ENCODE peak calls at places on chromosome 22, in six cellular contexts. Z is fibroblast of mammary gland; U is H9; G is colonic mucosa; A is CD8-positive, alpha-beta T cell; E is lower lobe of right lung. Q is an unnamed sample.

GRCh38 chr22:47621253-47621652 is 858.8 kb downstream of the TBC1D22A start:
- DNase-seq in E (no peak), U (no peak), Z (no peak), G (no peak), A (no peak), Q (no peak)

GRCh38 chr22:46027219-46028068 is 50.5 kb upstream of the WNT7B start:
- DNase-seq in A (no peak), Z (no peak), U (no peak), G (peak), E (peak), Q (no peak)

GRCh38 chr22:49934891-49935557 is 16.6 kb downstream of the CRELD2 start:
- DNase-seq in Z (peak), G (peak), A (peak), E (peak), U (peak), Q (peak)

GRCh38 chr22:20054034-20054427 is 26.0 kb upstream of the DGCR8 start:
- DNase-seq in E (no peak), G (no peak), A (no peak), U (no peak), Z (no peak), Q (no peak)

GRCh38 chr22:32555546-32555945 is 80.9 kb downstream of the FBXO7 start:
- DNase-seq in U (no peak), G (no peak), Z (no peak), A (no peak), E (no peak), Q (no peak)

GRCh38 chr22:45649809-45650208 is 21.8 kb upstream of the ATXN10 start:
- DNase-seq in U (no peak), Z (no peak), G (no peak), E (no peak), A (no peak), Q (no peak)

GRCh38 chr22:45785458-45785857 is 113.8 kb downstream of the ATXN10 start:
- DNase-seq in E (no peak), U (no peak), Z (peak), G (peak), A (no peak), Q (no peak)

GRCh38 chr22:27336151-27337090 is 465.1 kb downstream of the MN1 start:
- DNase-seq in E (no peak), G (no peak), U (no peak), Z (no peak), A (no peak), Q (no peak)

GRCh38 chr22:49971232-49972162 is 10.9 kb downstream of the PIM3 start:
- DNase-seq in E (peak), Z (peak), G (peak), A (peak), U (peak), Q (peak)

GRCh38 chr22:22078329-22078728 is 95.7 kb upstream of the TOP3B start:
- DNase-seq in A (no peak), U (no peak), E (no peak), Z (no peak), G (no peak), Q (no peak)

GRCh38 chr22:33114570-33114969 is 56.4 kb upstream of the SYN3 start:
- DNase-seq in Z (no peak), E (no peak), G (no peak), U (no peak), A (no peak), Q (no peak)

GRCh38 chr22:19873960-19874306 is 19.3 kb upstream of the GNB1L start:
- DNase-seq in Z (no peak), U (no peak), A (peak), E (peak), G (peak), Q (no peak)

GRCh38 chr22:49331223-49331815 is 496.4 kb downstream of the BRD1 start:
- DNase-seq in G (no peak), E (peak), Z (no peak), U (no peak), A (no peak), Q (no peak)

GRCh38 chr22:16601437-16602223 is 9.0 kb upstream of the CCT8L2 start:
- DNase-seq in E (peak), Z (no peak), G (no peak), U (no peak), A (peak), Q (no peak)

GRCh38 chr22:49627217-49628181 is 200.2 kb downstream of the BRD1 start:
- DNase-seq in Z (no peak), G (no peak), U (no peak), A (no peak), E (peak), Q (no peak)

GRCh38 chr22:32411388-32411787 is 659 bp downstream of the RTCB start:
- DNase-seq in U (no peak), E (no peak), A (peak), G (peak), Z (peak), Q (no peak)

GRCh38 chr22:27345681-27346080 is 455.9 kb downstream of the MN1 start:
- DNase-seq in U (no peak), A (no peak), Z (no peak), E (no peak), G (no peak), Q (no peak)

GRCh38 chr22:45246060-45246985 is 5.6 kb upstream of the KIAA0930 start:
- DNase-seq in Z (peak), E (no peak), G (peak), U (no peak), A (no peak), Q (no peak)

GRCh38 chr22:49201046-49201970 is 626.4 kb downstream of the BRD1 start:
- DNase-seq in G (no peak), A (no peak), U (peak), Z (no peak), E (peak), Q (no peak)

GRCh38 chr22:48931452-48931851 is 896.2 kb downstream of the BRD1 start:
- DNase-seq in G (peak), A (no peak), U (no peak), Z (no peak), E (no peak), Q (no peak)

GRCh38 chr22:35477911-35478582 is 62.6 kb upstream of the RASD2 start:
- DNase-seq in E (no peak), Z (peak), A (no peak), G (peak), U (peak), Q (no peak)

GRCh38 chr22:16699336-16699735 is 106.7 kb upstream of the CCT8L2 start:
- DNase-seq in E (no peak), U (no peak), A (no peak), Z (no peak), G (no peak), Q (no peak)

GRCh38 chr22:46797355-46797754 is 34.9 kb downstream of the TBC1D22A start:
- DNase-seq in A (no peak), Z (peak), U (no peak), G (no peak), E (no peak), Q (no peak)

GRCh38 chr22:27349456-27349855 is 452.1 kb downstream of the MN1 start:
- DNase-seq in G (no peak), A (no peak), E (no peak), Z (no peak), U (no peak), Q (no peak)

GRCh38 chr22:46187862-46188261 is 37.5 kb downstream of the PPARA start:
- DNase-seq in E (no peak), U (no peak), Z (no peak), A (no peak), G (no peak), Q (no peak)

GRCh38 chr22:29253561-29254282 is 14.1 kb downstream of the RHBDD3 start:
- DNase-seq in A (no peak), E (no peak), U (no peak), G (no peak), Z (no peak), Q (no peak)

GRCh38 chr22:48531721-48532435 is 1295.8 kb downstream of the BRD1 start:
- DNase-seq in U (no peak), A (no peak), Z (no peak), E (no peak), G (no peak), Q (no peak)

GRCh38 chr22:20552913-20553401 is 45.5 kb downstream of the MED15 start:
- DNase-seq in E (no peak), Z (peak), A (no peak), G (peak), U (no peak), Q (no peak)

GRCh38 chr22:46063861-46064235 is 86.5 kb upstream of the PPARA start:
- DNase-seq in E (no peak), G (no peak), U (no peak), Z (peak), A (no peak), Q (no peak)

GRCh38 chr22:19591568-19591967 is 67.4 kb upstream of the CLDN5 start:
- DNase-seq in G (no peak), A (no peak), Z (no peak), E (no peak), U (no peak), Q (no peak)

GRCh38 chr22:21754523-21755128 is 19.0 kb upstream of the YPEL1 start:
- DNase-seq in E (no peak), Z (peak), U (no peak), G (peak), A (no peak), Q (no peak)

GRCh38 chr22:46330426-46330825 is 5.1 kb upstream of the TRMU start:
- DNase-seq in E (peak), U (no peak), A (no peak), G (no peak), Z (no peak), Q (no peak)

GRCh38 chr22:46985507-46985882 is 223.0 kb downstream of the TBC1D22A start:
- DNase-seq in Z (peak), E (no peak), A (no peak), G (no peak), U (no peak), Q (no peak)

GRCh38 chr22:47846206-47846605 is 1083.8 kb downstream of the TBC1D22A start:
- DNase-seq in E (no peak), Z (no peak), G (no peak), U (no peak), A (no peak), Q (no peak)

GRCh38 chr22:46443850-46444389 is 93.5 kb downstream of the CELSR1 start:
- DNase-seq in Z (no peak), E (peak), U (no peak), G (peak), A (no peak), Q (no peak)

GRCh38 chr22:48895831-48896765 is 931.6 kb downstream of the BRD1 start:
- DNase-seq in Z (no peak), U (peak), A (no peak), G (peak), E (no peak), Q (no peak)

GRCh38 chr22:47213571-47214230 is 451.3 kb downstream of the TBC1D22A start:
- DNase-seq in G (peak), U (peak), E (no peak), Z (peak), A (peak), Q (peak)

DNA sequence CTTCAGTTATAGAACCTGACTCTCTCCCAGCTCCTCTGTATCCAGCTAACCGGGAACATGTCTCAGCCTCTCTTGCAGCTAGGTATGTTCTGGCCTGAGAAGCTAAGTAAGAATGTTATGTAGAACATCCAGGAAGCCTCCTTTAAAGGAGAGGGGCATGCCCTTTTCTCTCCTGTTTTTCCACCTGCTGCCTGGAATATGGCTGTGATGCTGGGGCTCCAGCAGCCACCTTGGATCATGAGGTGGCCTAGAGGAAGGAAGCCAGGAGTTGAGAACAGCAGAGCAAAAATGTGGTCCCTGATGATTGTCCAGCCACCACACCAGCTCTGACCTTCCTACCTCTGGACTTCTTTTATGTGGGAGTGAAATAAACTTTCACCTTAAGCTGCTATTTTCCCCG is 117.6 kb downstream of the MPPED1 start:
- DNase-seq in Z (no peak), U (no peak), A (no peak), E (no peak), G (no peak), Q (no peak)
- TF ChIP-seq CTCF in Z (no peak), U (no peak), A (no peak), E (no peak), G (no peak), Q (no peak)

GRCh38 chr22:41966225-41966606 is 3.0 kb upstream of the SEPTIN3 start:
- DNase-seq in E (no peak), U (no peak), G (no peak), Z (no peak), A (no peak), Q (no peak)

GRCh38 chr22:41964106-41964494 is 5.1 kb upstream of the SEPTIN3 start:
- DNase-seq in G (no peak), Z (no peak), U (no peak), E (no peak), A (no peak), Q (no peak)

GRCh38 chr22:41968601-41969000 is 642 bp upstream of the SEPTIN3 start:
- DNase-seq in E (no peak), Z (no peak), A (no peak), U (no peak), G (peak), Q (no peak)

GRCh38 chr22:41969110-41969646 is at the start of gene SEPTIN3:
- DNase-seq in G (no peak), E (no peak), A (no peak), Z (no peak), U (no peak), Q (no peak)

GRCh38 chr22:41966607-41967240 is 2.5 kb upstream of the SEPTIN3 start:
- DNase-seq in Z (peak), G (peak), E (no peak), U (peak), A (peak), Q (peak)
- TF ChIP-seq CTCF in Z (peak), G (peak), E (peak), U (peak), A (no peak), Q (peak)

GRCh38 chr22:25852223-25852622 is 110.2 kb downstream of the MYO18B start:
- DNase-seq in G (no peak), E (no peak), A (no peak), Z (no peak), U (no peak), Q (no peak)

GRCh38 chr22:25853501-25853900 is 111.5 kb downstream of the MYO18B start:
- DNase-seq in Z (no peak), U (no peak), E (no peak), A (no peak), G (no peak), Q (no peak)

GRCh38 chr22:25853078-25853477 is 111.1 kb downstream of the MYO18B start:
- DNase-seq in U (no peak), E (no peak), A (no peak), G (no peak), Z (peak), Q (no peak)

GRCh38 chr22:25849514-25849913 is 107.5 kb downstream of the MYO18B start:
- DNase-seq in A (no peak), E (no peak), G (no peak), Z (no peak), U (no peak), Q (no peak)

DNA sequence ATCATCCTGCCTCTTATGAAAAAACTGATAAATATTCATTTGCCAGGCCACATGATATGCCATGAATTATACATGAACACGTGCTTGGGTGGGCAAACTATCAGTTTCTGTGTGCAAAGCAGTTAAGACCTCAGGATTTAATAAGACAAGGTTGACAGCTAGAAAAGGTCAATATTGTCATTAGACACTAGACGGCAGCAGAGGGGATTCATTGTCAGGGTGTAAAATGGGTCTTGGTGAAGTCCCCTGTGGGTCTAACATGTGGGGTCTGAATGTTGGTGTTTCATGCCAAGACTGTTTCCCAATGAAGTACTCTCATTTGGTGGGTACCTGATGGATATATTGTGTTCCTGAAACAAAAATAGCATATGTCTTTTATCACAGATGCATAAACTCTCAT is 111.9 kb downstream of the MYO18B start:
- DNase-seq in A (no peak), Z (no peak), U (no peak), E (no peak), G (no peak), Q (no peak)
- TF ChIP-seq CTCF in A (no peak), Z (peak), U (peak), E (no peak), G (no peak), Q (no peak)

DNA sequence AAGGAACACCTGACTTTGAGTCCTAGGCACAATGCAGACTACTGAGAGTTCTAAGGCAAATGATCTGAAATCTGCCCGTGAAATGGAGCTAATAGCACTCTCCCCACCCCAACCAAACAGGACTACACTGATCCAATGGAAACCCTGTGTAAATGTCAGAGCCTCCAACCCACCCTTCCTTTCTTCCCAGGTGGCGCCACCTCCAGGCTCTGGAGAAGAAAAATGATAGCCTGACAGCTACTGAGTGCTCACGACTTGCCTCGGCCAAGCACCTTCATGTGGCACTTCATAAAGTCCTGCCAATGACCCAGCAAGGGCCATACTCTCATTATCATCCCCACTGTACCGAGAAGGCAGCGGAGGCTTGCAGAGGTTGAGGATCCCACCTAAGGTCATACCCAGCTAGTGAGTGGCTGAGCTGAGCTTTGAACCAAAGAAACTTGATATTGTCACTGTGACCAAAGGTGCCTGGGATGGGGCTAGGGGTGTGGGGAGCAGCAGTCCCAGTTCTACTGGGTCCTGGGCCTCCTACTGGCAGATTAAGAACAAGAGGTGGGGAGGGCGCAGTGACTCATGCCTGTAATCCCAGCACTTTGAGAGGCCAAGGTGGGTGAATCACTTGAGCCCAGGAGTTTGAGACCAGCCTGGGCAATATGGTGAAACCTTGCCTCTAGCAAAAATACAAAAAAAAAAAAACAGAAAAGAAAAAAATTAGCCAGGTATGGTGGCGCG is 20.5 kb downstream of the TST start:
- DNase-seq in U (peak), Z (peak), G (no peak), A (no peak), E (no peak), Q (no peak)
- TF ChIP-seq CTCF in U (peak), Z (peak), G (no peak), A (no peak), E (no peak), Q (peak)

DNA sequence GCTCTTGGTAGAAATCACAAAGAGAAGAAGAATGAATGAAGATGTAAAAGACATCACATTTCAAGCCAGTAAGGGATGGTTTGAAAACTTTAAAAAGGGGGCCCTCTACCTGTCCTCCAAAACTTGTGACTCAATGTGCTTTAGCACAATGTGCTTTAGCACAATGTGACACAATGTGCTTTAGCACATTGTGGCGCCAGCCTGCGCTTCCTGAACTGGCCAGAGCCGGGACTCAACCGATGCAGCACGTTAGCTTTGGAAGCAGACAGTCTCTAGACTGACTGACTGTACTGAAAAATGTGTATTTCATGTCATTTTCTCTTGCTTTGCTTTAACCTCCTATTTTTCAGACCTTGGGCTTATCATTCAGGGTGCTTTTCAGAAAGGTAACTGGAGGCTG is 63.5 kb downstream of the FAM83F start:
- DNase-seq in E (no peak), Z (no peak), G (no peak), U (no peak), A (peak), Q (no peak)
- TF ChIP-seq CTCF in E (no peak), Z (no peak), G (no peak), U (peak), A (no peak), Q (no peak)

DNA sequence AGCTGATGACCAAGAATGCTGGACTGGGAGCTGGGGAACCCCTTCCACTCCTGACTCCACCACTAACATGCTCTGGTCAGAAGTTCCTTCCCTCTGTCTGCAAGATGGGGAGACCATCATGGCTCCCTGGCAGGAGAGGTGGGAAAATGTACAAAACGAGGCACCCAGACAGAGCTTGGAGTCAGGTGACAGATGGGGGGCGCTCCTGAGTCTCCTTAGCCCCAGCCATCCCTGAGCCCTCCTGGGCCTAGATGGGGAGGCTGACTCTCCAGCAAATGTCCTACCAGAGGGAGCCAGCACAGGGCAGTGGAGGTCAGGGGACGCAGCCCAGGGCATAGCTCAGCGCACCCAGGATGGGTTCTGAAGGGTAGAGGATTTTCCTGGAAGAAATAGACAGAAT is 20.0 kb downstream of the KCNJ4 start:
- DNase-seq in Z (no peak), E (no peak), G (no peak), A (no peak), U (peak), Q (no peak)
- TF ChIP-seq CTCF in Z (no peak), E (no peak), G (no peak), A (no peak), U (peak), Q (peak)